ENCODE peak calls at places on chromosomes 16 and 17, in four cellular contexts. T is stimulated activated CD4-positive, alpha-beta T cell treated with anti-CD3 and anti-CD28 coated beads, Interleukin-4, amount 100 ng/mL, for 4 hours; U is fibroblast of the aortic adventitia; K is lung microvascular endothelial cell. F is an unnamed sample.

GRCh38 chr16:27313422-27314160 is at the start of gene IL4R:
- DNase-seq in U (peak), K (peak), T (peak), F (no peak)

GRCh38 chr16:83113317-83113716 is 486.5 kb downstream of the CDH13 start:
- DNase-seq in T (no peak), U (peak), K (peak), F (no peak)

GRCh38 chr17:1643999-1644492 is 1.5 kb downstream of the SCARF1 start:
- DNase-seq in K (peak), T (no peak), U (no peak), F (no peak)

GRCh38 chr16:20760346-20760745 is 3.5 kb upstream of the ACSM3 start:
- DNase-seq in U (no peak), T (no peak), K (no peak), F (no peak)

GRCh38 chr17:55242481-55242880 is 22.3 kb upstream of the HLF start:
- DNase-seq in U (no peak), K (no peak), T (no peak), F (no peak)

GRCh38 chr17:73007447-73007846 is 85.0 kb downstream of the SLC39A11 start:
- DNase-seq in U (peak), K (no peak), T (no peak), F (no peak)

GRCh38 chr17:61389670-61390478 is 9.8 kb upstream of the TBX2 start:
- DNase-seq in U (peak), K (peak), T (peak), F (no peak)

GRCh38 chr16:31142109-31143035 is 6.8 kb upstream of the PRSS8 start:
- DNase-seq in U (peak), K (peak), T (peak), F (peak)

F was measured in DMS 273 treated with DMSO at 0.1 percent for 48 hours.